ENCODE peak calls at places on chromosomes 5 and 9, in five cellular contexts. L is C1 segment of cervical spinal cord, D is kidney glomerular epithelial cell, Z is NCI-H1417, V is globus pallidus. O is an unnamed sample.

GRCh38 chr5:126398791-126399190 is 24.4 kb upstream of the GRAMD2B start:
- DNase-seq in V (no peak), Z (no peak), D (no peak), L (no peak), O (no peak)

GRCh38 chr5:132661231-132662003 is 3.4 kb downstream of the IL13 start:
- DNase-seq in Z (no peak), D (no peak), L (no peak), V (no peak), O (no peak)

GRCh38 chr5:132057498-132058255 is 2.8 kb upstream of the IL3 start:
- DNase-seq in Z (no peak), D (no peak), V (no peak), L (no peak), O (no peak)

GRCh38 chr5:133287500-133287899 is 235.7 kb downstream of the HSPA4 start:
- DNase-seq in L (no peak), V (peak; percentile 62), D (peak; percentile 9), Z (no peak), O (peak; percentile 36)

GRCh38 chr9:113187935-113188595 is 33.0 kb downstream of the FKBP15 start:
- DNase-seq in V (no peak), L (no peak), Z (no peak), D (peak; percentile 40), O (no peak)

GRCh38 chr9:71737455-71737854 is 30.9 kb downstream of the CEMIP2 start:
- DNase-seq in V (no peak), D (peak; percentile 14), L (no peak), Z (no peak), O (no peak)

GRCh38 chr5:153659337-153659736 is 168.9 kb downstream of the GRIA1 start:
- DNase-seq in V (no peak), L (no peak), D (no peak), Z (no peak), O (no peak)

GRCh38 chr5:41346609-41347008 is 133.3 kb upstream of the C6 start:
- DNase-seq in D (no peak), Z (no peak), L (no peak), V (no peak), O (no peak)

GRCh38 chr5:1874820-1875219 is 7.9 kb downstream of the IRX4 start:
- DNase-seq in Z (peak; percentile 87), D (no peak), V (no peak), L (no peak), O (no peak)

GRCh38 chr5:74493426-74493825 is 147.1 kb downstream of the ENC1 start:
- DNase-seq in Z (no peak), V (no peak), L (no peak), D (peak; percentile 90), O (no peak)

GRCh38 chr9:128770286-128770685 is 1.4 kb downstream of the ZER1 start:
- DNase-seq in D (no peak), Z (no peak), L (no peak), V (no peak), O (no peak)

GRCh38 chr5:1010641-1011046 is 2.0 kb downstream of the NKD2 start:
- DNase-seq in L (no peak), D (no peak), Z (no peak), V (no peak), O (no peak)

GRCh38 chr9:99859395-99859980 is 37.8 kb downstream of the NR4A3 start:
- DNase-seq in V (peak; percentile 6), L (no peak), Z (no peak), D (no peak), O (no peak)

GRCh38 chr9:98045234-98046160 is 11.0 kb upstream of the NANS start:
- DNase-seq in Z (no peak), D (no peak), V (peak; percentile 22), L (no peak), O (peak; percentile 32)

GRCh38 chr9:36029765-36030528 is 6.8 kb upstream of the RECK start:
- DNase-seq in V (no peak), L (no peak), Z (no peak), D (peak; percentile 70), O (no peak)

O was measured in T-cell.